ENCODE peak calls at places on chromosomes 6 and 20, in seven cellular contexts. W, C, K, U, Y, A and F are unnamed samples.

GRCh38 chr20:45059022-45059728 is 41.8 kb downstream of the KCNS1 start:
- DNase-seq in W (no peak), C (no peak), K (no peak), U (peak), Y (no peak), A (no peak), F (no peak)

GRCh38 chr6:18468162-18468843 is 81.2 kb downstream of the RNF144B start:
- DNase-seq in W (no peak), C (no peak), K (no peak), U (no peak), Y (no peak), A (no peak), F (no peak)

GRCh38 chr20:62860924-62861691 is 514 bp downstream of the TCFL5 start:
- DNase-seq in W (no peak), C (no peak), K (peak), U (no peak), Y (peak), A (peak), F (peak)

GRCh38 chr20:10277616-10278015 is 59.0 kb downstream of the SNAP25 start:
- DNase-seq in W (no peak), C (no peak), K (no peak), U (no peak), Y (no peak), A (no peak), F (no peak)

GRCh38 chr20:62010551-62011402 is 54.9 kb downstream of the TAF4 start:
- DNase-seq in W (no peak), C (no peak), K (peak), U (peak), Y (peak), A (no peak), F (peak)

GRCh38 chr6:7899046-7899888 is 11.3 kb downstream of the TXNDC5 start:
- DNase-seq in W (no peak), C (no peak), K (no peak), U (no peak), Y (no peak), A (no peak), F (no peak)

GRCh38 chr20:59014680-59015389 is 4.4 kb upstream of the TUBB1 start:
- DNase-seq in W (no peak), C (no peak), K (peak), U (no peak), Y (no peak), A (no peak), F (no peak)

GRCh38 chr6:6556162-6556737 is 32.3 kb upstream of the LY86 start:
- DNase-seq in W (no peak), C (no peak), K (no peak), U (no peak), Y (no peak), A (no peak), F (no peak)

GRCh38 chr6:43076928-43077809 is 1.1 kb downstream of the PTK7 start:
- DNase-seq in W (no peak), C (no peak), K (no peak), U (no peak), Y (peak), A (no peak), F (no peak)

GRCh38 chr6:89044988-89045387 is 35.6 kb upstream of the PNRC1 start:
- DNase-seq in W (no peak), C (no peak), K (no peak), U (no peak), Y (no peak), A (no peak), F (no peak)

GRCh38 chr20:31842471-31843157 is 2.8 kb downstream of the FOXS1 start:
- DNase-seq in W (no peak), C (peak), K (no peak), U (no peak), Y (no peak), A (no peak), F (no peak)

GRCh38 chr6:35089935-35090505 is 51.1 kb downstream of the TCP11 start:
- DNase-seq in W (peak), C (no peak), K (no peak), U (peak), Y (no peak), A (no peak), F (peak)

GRCh38 chr6:43742931-43743632 is 26.9 kb upstream of the VEGFA start:
- DNase-seq in W (no peak), C (peak), K (no peak), U (no peak), Y (no peak), A (no peak), F (no peak)

GRCh38 chr6:92687278-92687677 is 732.1 kb downstream of the EPHA7 start:
- DNase-seq in W (no peak), C (no peak), K (no peak), U (no peak), Y (no peak), A (no peak), F (no peak)

GRCh38 chr6:20877008-20877937 is 343.0 kb downstream of the CDKAL1 start:
- DNase-seq in W (peak), C (peak), K (peak), U (peak), Y (no peak), A (peak), F (peak)

GRCh38 chr20:54168961-54169862 is 4.6 kb downstream of the CYP24A1 start:
- DNase-seq in W (no peak), C (no peak), K (no peak), U (no peak), Y (no peak), A (no peak), F (no peak)

GRCh38 chr6:46098678-46099077 is 31.1 kb upstream of the ENPP4 start:
- DNase-seq in W (no peak), C (no peak), K (no peak), U (no peak), Y (no peak), A (no peak), F (no peak)

GRCh38 chr6:157853018-157853805 is 30.2 kb downstream of the SNX9 start:
- DNase-seq in W (no peak), C (no peak), K (no peak), U (no peak), Y (no peak), A (no peak), F (no peak)

GRCh38 chr6:42404494-42404893 is 47.2 kb downstream of the TRERF1 start:
- DNase-seq in W (no peak), C (no peak), K (peak), U (peak), Y (no peak), A (no peak), F (peak)